ENCODE peak calls at places on chromosomes 7 and 10, in four cellular contexts. D is transverse colon, A is pancreas, W is stomach. I is an unnamed sample.

GRCh38 chr7:159306012-159306411 is 161.3 kb upstream of the VIPR2 start:
- DNase-seq in W (no peak), D (no peak), A (no peak), I (no peak)

GRCh38 chr7:54986716-54987115 is 32.1 kb upstream of the EGFR start:
- DNase-seq in W (no peak), D (no peak), A (no peak), I (no peak)

GRCh38 chr7:156384706-156385105 is 255.9 kb upstream of the RNF32 start:
- DNase-seq in A (no peak), D (no peak), W (no peak), I (no peak)

GRCh38 chr10:10605551-10606081 is 412.1 kb upstream of the CELF2 start:
- DNase-seq in W (no peak), D (peak; percentile 25), A (no peak), I (peak; percentile 16)

GRCh38 chr10:80518807-80519360 is 18.8 kb upstream of the SH2D4B start:
- DNase-seq in A (no peak), W (no peak), D (no peak), I (no peak)

GRCh38 chr7:157558875-157559595 is 222.2 kb downstream of the DNAJB6 start:
- DNase-seq in A (no peak), D (no peak), W (no peak), I (no peak)

GRCh38 chr10:131475043-131475442 is 163.5 kb upstream of the TCERG1L start:
- DNase-seq in W (no peak), A (no peak), D (no peak), I (no peak)

GRCh38 chr7:73707045-73707631 is 12.3 kb downstream of the STX1A start:
- DNase-seq in A (peak; percentile 77), W (peak; percentile 85), D (peak; percentile 91), I (peak; percentile 53)

GRCh38 chr10:27997865-27998177 is 1.1 kb downstream of the ODAD2 start:
- DNase-seq in D (no peak), W (no peak), A (no peak), I (no peak)

GRCh38 chr10:57707300-57707658 is 560.4 kb downstream of the IPMK start:
- DNase-seq in D (no peak), A (no peak), W (no peak), I (no peak)

GRCh38 chr10:13776861-13777301 is 190.1 kb downstream of the PRPF18 start:
- DNase-seq in D (no peak), W (no peak), A (no peak), I (no peak)

GRCh38 chr10:49749556-49750491 is 12.3 kb downstream of the OGDHL start:
- DNase-seq in A (no peak), D (no peak), W (peak; percentile 19), I (no peak)

GRCh38 chr10:58477122-58477521 is 35.5 kb upstream of the BICC1 start:
- DNase-seq in A (no peak), D (no peak), W (no peak), I (peak; percentile 47)

GRCh38 chr10:46075869-46076268 is 29.8 kb upstream of the MSMB start:
- DNase-seq in D (no peak), W (no peak), A (no peak), I (no peak)

GRCh38 chr7:52639126-52639525 is 396.3 kb upstream of the POM121L12 start:
- DNase-seq in D (no peak), W (no peak), A (no peak), I (no peak)

GRCh38 chr10:43121444-43121843 is 16.8 kb upstream of the CSGALNACT2 start:
- DNase-seq in A (no peak), W (peak; percentile 25), D (peak; percentile 7), I (peak; percentile 41)

GRCh38 chr7:118245267-118246040 is 20.9 kb downstream of the ANKRD7 start:
- DNase-seq in D (no peak), A (no peak), W (no peak), I (no peak)

GRCh38 chr10:66819691-66820090 is 106.1 kb upstream of the LRRTM3 start:
- DNase-seq in D (no peak), A (no peak), W (no peak), I (no peak)

GRCh38 chr10:65394898-65395297 is 1530.9 kb upstream of the LRRTM3 start:
- DNase-seq in D (no peak), A (no peak), W (no peak), I (no peak)

GRCh38 chr10:34745244-34745643 is 69.9 kb downstream of the PARD3 start:
- DNase-seq in D (no peak), A (no peak), W (no peak), I (no peak)

DNA sequence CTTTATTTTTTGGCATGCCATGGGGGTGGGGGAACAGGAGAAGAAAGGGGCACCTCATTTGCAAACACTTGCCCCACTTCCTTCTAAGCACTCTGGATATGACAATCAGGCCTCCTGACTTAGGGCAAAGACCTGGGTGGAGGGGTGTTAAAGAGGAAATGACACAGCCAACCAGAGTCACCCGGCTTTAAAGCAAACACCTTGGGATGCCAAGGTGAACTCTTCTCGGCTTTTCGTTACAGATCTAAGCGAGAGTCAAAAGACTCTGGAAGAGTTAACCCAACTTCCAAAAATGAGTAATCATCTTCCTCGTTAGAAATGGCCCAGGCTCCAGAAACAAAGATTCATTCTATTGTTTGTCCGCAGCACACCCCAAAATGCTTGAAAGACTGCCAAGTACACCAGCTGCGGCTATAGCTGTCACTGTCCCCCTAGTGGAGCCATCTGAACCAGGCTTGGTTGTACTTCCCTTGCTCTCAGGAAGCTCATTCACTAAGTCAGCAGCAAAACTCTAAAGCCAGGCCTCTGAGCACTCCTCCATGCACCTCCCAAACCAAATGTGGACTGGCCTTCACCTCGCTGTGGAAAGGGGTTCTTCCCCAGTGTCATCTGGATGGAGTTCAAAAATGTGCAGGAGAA is 24.8 kb downstream of the FAM53B start:
- DNase-seq in D (peak; percentile 83), A (peak; percentile 45), W (peak; percentile 60), I (peak; percentile 75)
- H3K4me1 ChIP-seq in D (peaks cover 56% of the 10 kb centered on the region), A (no peaks in the 10 kb centered on the region), W (peaks cover 96% of the 10 kb centered on the region), I (peaks cover 77% of the 10 kb centered on the region)

GRCh38 chr7:76072243-76073148 is 24.6 kb downstream of the MDH2 start:
- DNase-seq in D (no peak), A (no peak), W (no peak), I (no peak)

GRCh38 chr7:76071316-76072242 is 23.7 kb downstream of the MDH2 start:
- DNase-seq in W (no peak), A (no peak), D (peak; percentile 47), I (no peak)

GRCh38 chr7:76074306-76074971 is 26.5 kb downstream of the MDH2 start:
- DNase-seq in A (no peak), D (no peak), W (no peak), I (no peak)

GRCh38 chr7:76074972-76075370 is 27.1 kb downstream of the MDH2 start:
- DNase-seq in A (no peak), W (no peak), D (no peak), I (no peak)

DNA sequence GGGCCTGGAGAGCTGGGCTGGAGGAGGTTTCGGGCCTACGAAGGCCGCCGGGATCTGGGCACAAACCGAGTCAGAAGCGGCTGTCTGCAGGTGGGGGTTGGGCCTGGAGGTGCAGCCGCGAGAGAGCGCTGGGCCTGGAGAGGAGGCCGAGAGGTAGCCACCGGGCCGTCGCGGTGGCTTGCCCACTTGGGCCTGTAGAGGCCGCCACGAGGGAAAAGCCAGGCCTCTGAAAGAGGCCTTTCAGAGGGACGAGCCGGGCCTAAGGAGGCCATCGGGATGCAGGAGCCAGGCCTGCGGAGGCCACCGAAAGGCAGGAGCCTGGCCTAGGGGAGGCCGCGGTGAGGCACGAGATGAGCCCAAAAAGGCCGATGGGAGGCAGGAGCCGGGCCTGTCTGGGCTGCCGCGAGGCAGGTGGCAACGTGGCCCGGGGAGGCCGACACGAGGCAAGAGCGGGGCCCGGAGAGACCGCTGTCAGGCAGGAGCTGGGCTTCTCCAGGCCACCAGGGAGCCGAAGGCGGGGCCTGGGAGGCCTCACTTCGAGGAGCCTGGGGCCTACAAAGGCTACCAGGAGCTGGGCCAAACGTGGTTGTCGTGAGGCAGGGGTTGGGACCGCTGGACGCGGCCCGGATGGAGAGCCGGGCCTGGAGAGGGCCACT is 25.6 kb downstream of the MDH2 start:
- DNase-seq in W (no peak), A (no peak), D (no peak), I (no peak)
- TF ChIP-seq CTCF in W (no peak), A (no peak), D (no peak), I (no peak)

GRCh38 chr7:69640925-69641594 is 42.8 kb downstream of the AUTS2 start:
- DNase-seq in A (no peak), D (no peak), W (no peak), I (no peak)
- H3K4me1 ChIP-seq in A (no peaks in the 10 kb centered on the region), D (no peaks in the 10 kb centered on the region), W (peaks cover 4% of the 10 kb centered on the region), I (no peaks in the 10 kb centered on the region)

GRCh38 chr7:141976524-141977245 is 3.1 kb upstream of the TAS2R38 start:
- DNase-seq in W (no peak), D (no peak), A (no peak), I (no peak)
- TF ChIP-seq CTCF in W (no peak), D (no peak), A (no peak), I (no peak)

GRCh38 chr7:510061-510481 is 9.6 kb downstream of the PDGFA start:
- DNase-seq in W (no peak), A (no peak), D (no peak), I (peak; percentile 54)

GRCh38 chr7:509426-509825 is 10.2 kb downstream of the PDGFA start:
- DNase-seq in D (no peak), A (no peak), W (no peak), I (peak; percentile 29)

GRCh38 chr7:511476-512145 is 8.0 kb downstream of the PDGFA start:
- DNase-seq in D (no peak), W (no peak), A (no peak), I (peak; percentile 2)

GRCh38 chr7:512146-512510 is 7.5 kb downstream of the PDGFA start:
- DNase-seq in A (no peak), W (no peak), D (no peak), I (no peak)

GRCh38 chr7:510782-511281 is 8.8 kb downstream of the PDGFA start:
- DNase-seq in A (no peak), D (no peak), W (no peak), I (peak; percentile 41)
- H3K4me1 ChIP-seq in A (peaks cover 10% of the 10 kb centered on the region), D (peaks cover 43% of the 10 kb centered on the region), W (peaks cover 51% of the 10 kb centered on the region), I (peaks cover 25% of the 10 kb centered on the region)

I was measured in psoas muscle.